ENCODE peak calls at places on chromosomes 16 and 17, in four cellular contexts. V is AG20443; I is iris pigment epithelial cell; W is activated naive CD8-positive, alpha-beta T cell treated with anti-CD3 and anti-CD28 coated beads for 36 hours. C is an unnamed sample.
A peak's percentile ranks its signal among the peaks of the same experiment; 100 is the strongest.

GRCh38 chr16:62068747-62069146 is 32.5 kb upstream of the CDH8 start:
- DNase-seq in V (no peak), I (no peak), W (no peak), C (no peak)

GRCh38 chr16:28311913-28312312 is 19.6 kb downstream of the SBK1 start:
- DNase-seq in V (no peak), I (no peak), W (peak; percentile 76), C (no peak)

GRCh38 chr17:50319630-50320029 is 26.3 kb upstream of the XYLT2 start:
- DNase-seq in V (no peak), I (no peak), W (no peak), C (no peak)

GRCh38 chr16:9003322-9003721 is 39.6 kb upstream of the USP7 start:
- DNase-seq in V (no peak), I (no peak), W (no peak), C (no peak)

GRCh38 chr16:23597003-23597756 is 1.1 kb upstream of the NDUFAB1 start:
- DNase-seq in V (no peak), I (peak; percentile 61), W (peak; percentile 11), C (no peak)

GRCh38 chr17:47725446-47726109 is 7.5 kb upstream of the TBX21 start:
- DNase-seq in V (no peak), I (no peak), W (no peak), C (no peak)

GRCh38 chr17:29042679-29043538 is at the start of gene PIPOX:
- DNase-seq in V (no peak), I (peak; percentile 36), W (peak; percentile 32), C (peak; percentile 92)

GRCh38 chr17:29977836-29978235 is 36.4 kb downstream of the EFCAB5 start:
- DNase-seq in V (peak; percentile 77), I (peak; percentile 68), W (no peak), C (no peak)

GRCh38 chr16:53052519-53053501 is at the start of gene CHD9NB:
- DNase-seq in V (peak; percentile 87), I (peak; percentile 89), W (no peak), C (peak; percentile 88)

GRCh38 chr16:49012961-49013726 is 268.5 kb downstream of the CBLN1 start:
- DNase-seq in V (no peak), I (no peak), W (no peak), C (peak; percentile 36)

GRCh38 chr17:60323754-60324153 is 68.2 kb downstream of the USP32 start:
- DNase-seq in V (no peak), I (no peak), W (no peak), C (no peak)

GRCh38 chr16:87681990-87682570 is 79.8 kb downstream of the JPH3 start:
- DNase-seq in V (peak; percentile 92), I (peak; percentile 83), W (peak; percentile 48), C (peak; percentile 32)

GRCh38 chr16:85835227-85835751 is 35.8 kb downstream of the COX4I1 start:
- DNase-seq in V (no peak), I (no peak), W (no peak), C (no peak)

GRCh38 chr17:41383690-41384089 is 1.6 kb upstream of the KRT34 start:
- DNase-seq in V (no peak), I (no peak), W (no peak), C (no peak)

GRCh38 chr16:9090101-9090959 is 1.1 kb upstream of the HAPSTR1 start:
- DNase-seq in V (peak; percentile 28), I (no peak), W (peak; percentile 66), C (peak; percentile 57)

GRCh38 chr17:66702106-66702936 is 132.6 kb upstream of the CACNG5 start:
- DNase-seq in V (no peak), I (peak; percentile 34), W (no peak), C (no peak)

GRCh38 chr17:41442772-41443171 is 2.0 kb upstream of the KRT38 start:
- DNase-seq in V (peak; percentile 73), I (peak; percentile 67), W (no peak), C (peak; percentile 46)

GRCh38 chr16:52068447-52069074 is 478.4 kb downstream of the TOX3 start:
- DNase-seq in V (peak; percentile 13), I (peak; percentile 21), W (no peak), C (peak; percentile 70)

GRCh38 chr17:37089998-37090397 is 141.2 kb downstream of the AATF start:
- DNase-seq in V (no peak), I (peak; percentile 24), W (peak; percentile 18), C (no peak)

GRCh38 chr17:74356640-74357465 is 4.8 kb downstream of the BTBD17 start:
- DNase-seq in V (no peak), I (no peak), W (peak; percentile 24), C (no peak)